ENCODE peak calls at places on chromosomes 5 and 9, in four cellular contexts. H is stomach, V is ovary, M is esophagus squamous epithelium. T is an unnamed sample.

GRCh38 chr9:37994639-37995347 is 74.2 kb downstream of the SHB start:
- DNase-seq in M (no peak), V (no peak), H (peak; percentile 40), T (peak; percentile 68)

GRCh38 chr5:172491481-172491880 is 37.2 kb upstream of the SH3PXD2B start:
- DNase-seq in H (no peak), M (no peak), V (no peak), T (no peak)

GRCh38 chr9:38421498-38422211 is 2.6 kb downstream of the IGFBPL1 start:
- DNase-seq in V (no peak), M (no peak), H (no peak), T (no peak)

GRCh38 chr5:101390317-101390908 is 487.3 kb upstream of the ST8SIA4 start:
- DNase-seq in H (no peak), V (no peak), M (no peak), T (peak; percentile 6)

GRCh38 chr9:107933042-107933441 is 443.5 kb upstream of the KLF4 start:
- DNase-seq in V (no peak), H (no peak), M (no peak), T (no peak)

GRCh38 chr5:128053291-128053954 is 30.1 kb upstream of the SLC12A2 start:
- DNase-seq in M (no peak), V (no peak), H (no peak), T (no peak)

GRCh38 chr9:116842658-116843057 is 155.6 kb downstream of the TRIM32 start:
- DNase-seq in V (no peak), H (no peak), M (no peak), T (no peak)

GRCh38 chr5:50699737-50700136 is 33.3 kb downstream of the PARP8 start:
- DNase-seq in M (no peak), V (no peak), H (no peak), T (no peak)

GRCh38 chr9:5869315-5870019 is 21.2 kb upstream of the MLANA start:
- DNase-seq in M (no peak), H (no peak), V (no peak), T (no peak)

GRCh38 chr5:73454379-73455036 is 5.9 kb upstream of the FOXD1 start:
- DNase-seq in V (no peak), H (peak; percentile 49), M (no peak), T (peak; percentile 43)

GRCh38 chr5:163544041-163544440 is 38.6 kb downstream of the MAT2B start:
- DNase-seq in V (no peak), H (no peak), M (no peak), T (no peak)

GRCh38 chr5:8628521-8628920 is 759.6 kb downstream of the MTRR start:
- DNase-seq in V (no peak), H (no peak), M (no peak), T (no peak)

GRCh38 chr9:105877719-105878118 is 183.4 kb downstream of the TMEM38B start:
- DNase-seq in M (no peak), V (no peak), H (no peak), T (no peak)

GRCh38 chr5:156474251-156474650 is 147.3 kb downstream of the SGCD start:
- DNase-seq in H (no peak), M (no peak), V (peak; percentile 29), T (no peak)

GRCh38 chr5:147451125-147451524 is 58.7 kb downstream of the DPYSL3 start:
- DNase-seq in M (no peak), H (no peak), V (no peak), T (no peak)

GRCh38 chr5:138878437-138879235 is 3.5 kb upstream of the LRRTM2 start:
- DNase-seq in H (no peak), V (no peak), M (no peak), T (no peak)

GRCh38 chr5:38441730-38442573 is 114.5 kb downstream of the LIFR start:
- DNase-seq in V (peak; percentile 88), M (peak; percentile 7), H (peak; percentile 92), T (peak; percentile 85)

GRCh38 chr5:159049844-159050318 is 49.8 kb downstream of the EBF1 start:
- DNase-seq in H (no peak), V (no peak), M (no peak), T (no peak)

GRCh38 chr5:1243487-1244152 is 18.4 kb downstream of the SLC6A18 start:
- DNase-seq in H (no peak), V (no peak), M (no peak), T (no peak)

GRCh38 chr5:93899026-93899600 is 157.7 kb upstream of the POU5F2 start:
- DNase-seq in M (no peak), V (no peak), H (no peak), T (no peak)

GRCh38 chr5:37916525-37916924 is 76.7 kb upstream of the GDNF start:
- DNase-seq in M (no peak), H (no peak), V (no peak), T (no peak)

GRCh38 chr5:169521366-169521983 is 62.1 kb upstream of the SPDL1 start:
- DNase-seq in V (no peak), M (no peak), H (peak; percentile 26), T (peak; percentile 18)

DNA sequence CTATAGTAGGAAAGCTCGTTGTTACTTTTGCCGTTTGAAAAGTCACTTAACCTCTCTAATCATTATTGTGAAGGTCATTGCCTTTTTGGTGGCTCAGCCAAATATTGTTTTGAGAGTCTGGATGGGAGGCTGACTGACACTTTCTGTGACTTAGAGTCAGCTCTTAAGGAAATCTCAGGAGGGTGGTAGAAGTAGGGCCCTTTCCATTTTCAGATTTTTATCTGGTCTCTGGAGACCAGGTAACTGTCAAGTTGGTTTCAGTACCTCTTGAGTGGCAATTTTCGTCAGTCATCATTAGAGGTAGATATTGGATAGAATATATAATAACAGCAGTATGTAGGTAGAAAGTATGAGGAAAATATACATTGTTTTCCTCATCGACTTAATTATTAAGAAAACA is 23.3 kb downstream of the UGCG start:
- DNase-seq in M (no peak), H (no peak), V (no peak), T (no peak)
- H3K4me1 ChIP-seq in M (no peaks in the 10 kb centered on the region), H (peaks cover 89% of the 10 kb centered on the region), V (peaks cover 1% of the 10 kb centered on the region), T (peaks cover 64% of the 10 kb centered on the region)

GRCh38 chr9:99299214-99300102 is 77.4 kb downstream of the SEC61B start:
- DNase-seq in V (no peak), H (no peak), M (no peak), T (no peak)
- TF ChIP-seq CTCF in V (no peak), H (no peak), M (no peak), T (no peak)

DNA sequence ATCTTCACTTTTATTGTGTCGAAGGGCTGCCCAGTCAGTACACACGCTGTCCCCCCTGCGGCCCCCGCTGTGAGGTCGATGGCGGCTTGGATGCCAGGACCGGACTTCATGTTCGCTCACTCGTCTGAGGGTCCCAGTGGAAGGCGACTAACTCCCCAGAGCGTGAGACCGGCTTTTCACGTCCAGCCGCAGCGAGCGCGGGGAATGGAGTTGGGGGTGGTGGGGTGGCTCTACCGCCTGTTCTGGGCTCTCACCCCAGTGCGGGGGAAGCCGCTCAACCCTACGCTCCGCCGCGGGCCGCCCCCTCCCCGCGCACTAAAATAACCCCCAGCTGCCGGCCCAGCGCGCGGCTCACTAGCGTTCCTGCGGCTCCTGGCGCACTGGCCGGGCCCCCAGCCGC is at the start of gene SLC25A2:
- DNase-seq in H (no peak), M (no peak), V (no peak), T (no peak)
- H3K9me3 ChIP-seq in H (peaks cover 49% of the 10 kb centered on the region), M (no peaks in the 10 kb centered on the region), V (no peaks in the 10 kb centered on the region), T (no peaks in the 10 kb centered on the region)

GRCh38 chr9:23308114-23308513 is 517.9 kb downstream of the ELAVL2 start:
- DNase-seq in V (no peak), M (no peak), H (no peak), T (no peak)
- H3K4me1 ChIP-seq in V (no peaks in the 10 kb centered on the region), M (no peaks in the 10 kb centered on the region), H (no peaks in the 10 kb centered on the region), T (no peaks in the 10 kb centered on the region)

DNA sequence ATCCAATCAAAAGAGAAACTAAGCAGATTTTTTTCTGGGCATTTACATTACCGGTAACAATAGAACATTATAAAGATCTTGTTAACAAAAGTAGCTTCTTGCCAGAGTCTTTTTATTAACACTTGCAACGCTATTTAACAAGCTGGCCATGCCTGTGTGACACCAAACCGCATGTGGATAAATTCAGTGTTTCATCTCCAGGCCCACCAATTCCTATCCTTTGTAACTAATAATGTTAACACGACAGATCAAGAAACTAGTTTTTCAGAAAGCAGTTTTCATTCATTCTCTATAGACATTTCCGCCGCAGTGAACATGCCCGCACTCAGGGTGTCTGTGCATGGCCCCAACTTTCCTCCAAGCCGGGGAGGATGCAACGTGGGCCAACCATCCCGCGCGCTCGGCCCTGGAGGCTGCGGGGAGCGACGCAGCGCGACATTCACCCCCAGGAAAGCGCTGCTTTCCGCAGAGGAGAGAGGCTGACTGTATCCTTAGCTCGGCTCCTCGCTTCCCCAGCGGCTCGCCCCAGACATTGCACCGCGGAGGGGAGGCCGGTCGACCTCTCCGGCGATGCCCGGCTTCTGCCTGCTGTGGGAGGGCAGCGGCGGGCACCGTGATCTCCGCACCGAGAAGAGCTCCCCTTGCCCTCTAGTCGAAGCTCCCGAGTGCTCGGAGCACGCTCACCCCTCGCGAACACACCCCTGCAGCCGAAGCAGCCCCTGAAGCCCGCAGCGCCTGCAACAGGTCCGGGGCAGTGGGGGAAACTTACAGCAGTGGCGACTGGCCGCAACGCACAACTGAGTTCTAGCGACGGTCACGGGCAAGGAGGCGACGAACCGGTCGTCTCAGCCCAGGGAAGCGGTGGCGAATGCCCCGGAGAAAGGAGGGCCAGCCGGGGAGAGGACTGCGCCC is 734 bp downstream of the ENC1 start:
- DNase-seq in V (peak; percentile 62), H (peak; percentile 52), M (no peak), T (peak; percentile 39)
- TF ChIP-seq CTCF in V (no peak), H (no peak), M (no peak), T (no peak)

DNA sequence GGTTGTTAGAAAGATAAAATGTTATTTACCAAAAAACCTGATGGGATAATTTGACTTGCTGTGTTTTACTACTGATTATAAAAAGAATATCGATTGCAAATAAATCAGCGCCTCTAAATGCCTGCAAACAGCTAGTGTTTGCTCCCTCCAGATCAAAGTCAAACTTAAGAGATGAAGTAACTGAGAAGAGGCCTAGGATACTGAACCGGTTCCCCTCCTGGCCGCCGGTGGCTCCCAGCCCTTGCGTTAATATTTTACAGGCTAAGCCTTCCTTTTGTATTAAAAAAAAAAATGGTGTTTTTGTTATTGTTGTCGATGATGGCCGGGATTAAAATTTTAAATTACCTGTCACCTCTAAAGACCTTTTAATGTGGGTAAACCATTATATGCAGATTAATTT is 2.6 kb downstream of the IRX1 start:
- DNase-seq in V (no peak), M (no peak), H (no peak), T (no peak)
- H3K9me3 ChIP-seq in V (no peaks in the 10 kb centered on the region), M (no peaks in the 10 kb centered on the region), H (no peaks in the 10 kb centered on the region), T (no peaks in the 10 kb centered on the region)

GRCh38 chr9:33817327-33818166 is 587 bp downstream of the UBE2R2 start:
- DNase-seq in M (no peak), V (peak; percentile 75), H (peak; percentile 49), T (peak; percentile 70)
- H3K4me1 ChIP-seq in M (peaks cover 26% of the 10 kb centered on the region), V (peaks cover 5% of the 10 kb centered on the region), H (peaks cover 74% of the 10 kb centered on the region), T (peaks cover 6% of the 10 kb centered on the region)

DNA sequence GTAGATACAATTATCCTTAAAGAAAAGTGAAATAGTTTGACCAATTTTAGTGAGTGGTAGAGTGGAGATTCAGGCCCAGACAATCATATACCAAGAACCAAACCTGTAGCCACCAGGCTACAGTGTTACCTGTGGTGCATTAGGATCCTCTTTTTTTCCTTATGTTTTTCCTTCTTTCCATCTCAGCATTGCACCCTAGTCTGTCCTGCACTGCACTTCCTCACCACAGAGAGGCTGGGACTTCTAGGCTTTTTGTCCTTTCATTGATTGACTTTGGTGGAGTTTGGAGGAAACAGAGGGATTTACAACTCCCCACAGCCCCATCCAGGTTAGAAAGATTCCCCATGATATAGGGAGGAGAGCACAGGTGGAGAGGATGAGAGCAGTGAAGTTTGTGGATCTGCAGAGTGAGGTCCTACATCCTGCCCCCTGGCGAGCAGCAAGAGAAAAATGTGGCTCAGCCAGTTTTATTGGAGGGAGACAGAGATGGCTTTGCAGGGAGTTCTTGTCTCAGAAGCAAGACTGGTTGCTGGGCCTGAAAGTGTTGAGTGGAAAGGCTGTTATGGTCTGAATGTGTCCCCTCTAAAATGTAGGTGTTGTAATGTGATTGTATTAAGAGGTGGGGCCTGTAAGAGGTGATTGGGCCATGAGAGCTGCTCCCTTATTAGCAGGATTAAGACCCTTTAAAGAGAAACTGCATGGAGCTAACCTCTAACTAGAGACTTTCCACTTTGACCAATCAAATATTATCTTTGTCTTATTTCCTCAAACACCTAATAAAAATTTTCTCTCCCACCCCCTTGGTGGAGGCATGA is 36.2 kb downstream of the KIF4B start:
- DNase-seq in H (no peak), M (no peak), V (no peak), T (no peak)
- TF ChIP-seq CTCF in H (peak; percentile 8), M (no peak), V (no peak), T (no peak)

T was measured in pancreas.